ENCODE peak calls at places on chromosomes 13 and 19, in nine cellular contexts. One of them, this sample, is unnamed.

GRCh38 chr13:113216165-113217056 is 7.0 kb downstream of the CUL4A start:
- DNase-seq in GM23338: peak; percentile 70
- DNase-seq in spleen: peak; percentile 29
- DNase-seq in transverse colon: peak; percentile 26
- DNase-seq in stomach: peak; percentile 60
- DNase-seq in GM12878: no peak
- DNase-seq in GM12891: no peak
- DNase-seq in suprapubic skin: no peak
- DNase-seq in GM12892: no peak
- DNase-seq in this sample: peak; percentile 56

GRCh38 chr13:28568286-28568685 is 73.4 kb upstream of the FLT1 start:
- DNase-seq in suprapubic skin: no peak
- DNase-seq in GM12878: no peak
- DNase-seq in GM23338: no peak
- DNase-seq in spleen: no peak
- DNase-seq in stomach: peak; percentile 54
- DNase-seq in GM12892: no peak
- DNase-seq in transverse colon: peak; percentile 36
- DNase-seq in GM12891: no peak
- DNase-seq in this sample: no peak

GRCh38 chr19:46945668-46946067 is 74.0 kb upstream of the NPAS1 start:
- DNase-seq in GM12892: no peak
- DNase-seq in GM12891: no peak
- DNase-seq in spleen: no peak
- DNase-seq in stomach: no peak
- DNase-seq in suprapubic skin: no peak
- DNase-seq in GM12878: no peak
- DNase-seq in transverse colon: no peak
- DNase-seq in GM23338: no peak
- DNase-seq in this sample: no peak

GRCh38 chr19:11685676-11686650 is 52.8 kb downstream of the ZNF823 start:
- DNase-seq in GM12892: no peak
- DNase-seq in GM12891: no peak
- DNase-seq in stomach: no peak
- DNase-seq in suprapubic skin: no peak
- DNase-seq in GM12878: no peak
- DNase-seq in spleen: no peak
- DNase-seq in transverse colon: no peak
- DNase-seq in GM23338: no peak
- DNase-seq in this sample: no peak

GRCh38 chr19:22610121-22610520 is 24.0 kb upstream of the ZNF492 start:
- DNase-seq in GM12878: no peak
- DNase-seq in stomach: no peak
- DNase-seq in spleen: no peak
- DNase-seq in transverse colon: no peak
- DNase-seq in GM23338: no peak
- DNase-seq in GM12892: no peak
- DNase-seq in GM12891: no peak
- DNase-seq in suprapubic skin: peak; percentile 21
- DNase-seq in this sample: no peak

GRCh38 chr19:30272554-30272953 is 99.6 kb upstream of the ZNF536 start:
- DNase-seq in GM12891: no peak
- DNase-seq in transverse colon: no peak
- DNase-seq in GM23338: no peak
- DNase-seq in spleen: no peak
- DNase-seq in stomach: no peak
- DNase-seq in GM12878: no peak
- DNase-seq in suprapubic skin: no peak
- DNase-seq in GM12892: no peak
- DNase-seq in this sample: no peak

GRCh38 chr13:101231751-101232428 is 184.4 kb downstream of the NALCN start:
- DNase-seq in GM12892: no peak
- DNase-seq in transverse colon: no peak
- DNase-seq in GM23338: no peak
- DNase-seq in GM12891: no peak
- DNase-seq in suprapubic skin: no peak
- DNase-seq in spleen: no peak
- DNase-seq in stomach: no peak
- DNase-seq in GM12878: no peak
- DNase-seq in this sample: no peak

GRCh38 chr19:51346742-51347141 is 4.8 kb upstream of the VSIG10L start:
- DNase-seq in GM12892: no peak
- DNase-seq in spleen: no peak
- DNase-seq in stomach: no peak
- DNase-seq in suprapubic skin: no peak
- DNase-seq in GM12878: no peak
- DNase-seq in GM23338: no peak
- DNase-seq in GM12891: no peak
- DNase-seq in transverse colon: no peak
- DNase-seq in this sample: no peak

GRCh38 chr19:31387662-31388175 is 38.5 kb upstream of the TSHZ3 start:
- DNase-seq in spleen: no peak
- DNase-seq in transverse colon: no peak
- DNase-seq in GM12891: no peak
- DNase-seq in GM23338: no peak
- DNase-seq in suprapubic skin: no peak
- DNase-seq in stomach: no peak
- DNase-seq in GM12878: no peak
- DNase-seq in GM12892: no peak
- DNase-seq in this sample: no peak

GRCh38 chr13:44257806-44258205 is 115.8 kb upstream of the SERP2 start:
- DNase-seq in GM12892: no peak
- DNase-seq in suprapubic skin: no peak
- DNase-seq in GM12891: no peak
- DNase-seq in transverse colon: no peak
- DNase-seq in GM12878: no peak
- DNase-seq in spleen: no peak
- DNase-seq in stomach: no peak
- DNase-seq in GM23338: no peak
- DNase-seq in this sample: no peak

GRCh38 chr13:32840840-32841713 is 175.1 kb upstream of the KL start:
- DNase-seq in GM12891: peak; percentile 12
- DNase-seq in GM23338: no peak
- DNase-seq in spleen: no peak
- DNase-seq in GM12892: peak; percentile 14
- DNase-seq in stomach: peak; percentile 30
- DNase-seq in GM12878: peak; percentile 70
- DNase-seq in transverse colon: no peak
- DNase-seq in suprapubic skin: no peak
- DNase-seq in this sample: no peak

GRCh38 chr13:87287721-87288120 is 383.4 kb upstream of the SLITRK5 start:
- DNase-seq in GM12878: no peak
- DNase-seq in stomach: no peak
- DNase-seq in GM12891: no peak
- DNase-seq in GM12892: no peak
- DNase-seq in suprapubic skin: no peak
- DNase-seq in spleen: no peak
- DNase-seq in transverse colon: no peak
- DNase-seq in GM23338: no peak
- DNase-seq in this sample: no peak

GRCh38 chr13:29497137-29497654 is 98.3 kb downstream of the SLC7A1 start:
- DNase-seq in GM12891: no peak
- DNase-seq in spleen: peak; percentile 73
- DNase-seq in GM12878: no peak
- DNase-seq in GM12892: no peak
- DNase-seq in suprapubic skin: no peak
- DNase-seq in transverse colon: peak; percentile 30
- DNase-seq in GM23338: no peak
- DNase-seq in stomach: no peak
- DNase-seq in this sample: no peak

GRCh38 chr13:40550130-40550529 is 116.3 kb downstream of the FOXO1 start:
- DNase-seq in suprapubic skin: no peak
- DNase-seq in GM23338: no peak
- DNase-seq in GM12892: no peak
- DNase-seq in GM12891: no peak
- DNase-seq in spleen: no peak
- DNase-seq in stomach: no peak
- DNase-seq in GM12878: no peak
- DNase-seq in transverse colon: no peak
- DNase-seq in this sample: no peak

GRCh38 chr13:91141619-91142061 is 205.8 kb upstream of the MIR17HG start:
- DNase-seq in GM12878: no peak
- DNase-seq in suprapubic skin: no peak
- DNase-seq in GM12892: no peak
- DNase-seq in transverse colon: no peak
- DNase-seq in GM12891: no peak
- DNase-seq in spleen: no peak
- DNase-seq in stomach: no peak
- DNase-seq in GM23338: no peak
- DNase-seq in this sample: no peak

GRCh38 chr19:41545547-41545946 is 30.4 kb upstream of the CEACAM21 start:
- DNase-seq in GM23338: no peak
- DNase-seq in stomach: no peak
- DNase-seq in spleen: no peak
- DNase-seq in transverse colon: no peak
- DNase-seq in GM12892: no peak
- DNase-seq in GM12891: no peak
- DNase-seq in GM12878: no peak
- DNase-seq in suprapubic skin: no peak
- DNase-seq in this sample: no peak

GRCh38 chr19:5993516-5994406 is 15.8 kb upstream of the RANBP3 start:
- DNase-seq in GM12892: no peak
- DNase-seq in transverse colon: no peak
- DNase-seq in GM12891: no peak
- DNase-seq in suprapubic skin: no peak
- DNase-seq in spleen: peak; percentile 85
- DNase-seq in stomach: peak; percentile 46
- DNase-seq in GM12878: no peak
- DNase-seq in GM23338: no peak
- DNase-seq in this sample: no peak

GRCh38 chr19:55461974-55462628 is 659 bp upstream of the ISOC2 start:
- DNase-seq in spleen: no peak
- DNase-seq in GM12878: no peak
- DNase-seq in transverse colon: no peak
- DNase-seq in suprapubic skin: no peak
- DNase-seq in GM12892: no peak
- DNase-seq in GM23338: no peak
- DNase-seq in GM12891: no peak
- DNase-seq in stomach: no peak
- DNase-seq in this sample: no peak
- TF ChIP-seq POLR2AphosphoS5 in spleen: peak; percentile 70
- TF ChIP-seq POLR2AphosphoS5 in GM12878: no peak
- TF ChIP-seq POLR2AphosphoS5 in transverse colon: peak; percentile 10
- TF ChIP-seq POLR2AphosphoS5 in suprapubic skin: no peak
- TF ChIP-seq POLR2AphosphoS5 in GM12892: no peak
- TF ChIP-seq POLR2AphosphoS5 in GM23338: no peak
- TF ChIP-seq POLR2AphosphoS5 in GM12891: no peak
- TF ChIP-seq POLR2AphosphoS5 in stomach: peak; percentile 52
- TF ChIP-seq POLR2AphosphoS5 in this sample: peak; percentile 52

GRCh38 chr19:4979211-4979807 is 10.4 kb downstream of the KDM4B start:
- DNase-seq in stomach: no peak
- DNase-seq in transverse colon: no peak
- DNase-seq in suprapubic skin: no peak
- DNase-seq in GM12892: no peak
- DNase-seq in spleen: no peak
- DNase-seq in GM23338: no peak
- DNase-seq in GM12878: no peak
- DNase-seq in GM12891: no peak
- DNase-seq in this sample: no peak

GRCh38 chr19:4974855-4975469 is 6.0 kb downstream of the KDM4B start:
- DNase-seq in GM12878: no peak
- DNase-seq in stomach: no peak
- DNase-seq in transverse colon: no peak
- DNase-seq in suprapubic skin: no peak
- DNase-seq in GM12891: no peak
- DNase-seq in GM23338: no peak
- DNase-seq in spleen: no peak
- DNase-seq in GM12892: no peak
- DNase-seq in this sample: no peak

GRCh38 chr19:4980087-4980486 is 11.2 kb downstream of the KDM4B start:
- DNase-seq in stomach: no peak
- DNase-seq in GM12891: no peak
- DNase-seq in GM23338: no peak
- DNase-seq in spleen: no peak
- DNase-seq in transverse colon: no peak
- DNase-seq in suprapubic skin: no peak
- DNase-seq in GM12878: no peak
- DNase-seq in GM12892: no peak
- DNase-seq in this sample: no peak

GRCh38 chr19:4976412-4977298 is 7.7 kb downstream of the KDM4B start:
- DNase-seq in suprapubic skin: peak; percentile 91
- DNase-seq in GM23338: peak; percentile 85
- DNase-seq in GM12878: no peak
- DNase-seq in GM12892: no peak
- DNase-seq in transverse colon: peak; percentile 66
- DNase-seq in GM12891: no peak
- DNase-seq in spleen: peak; percentile 90
- DNase-seq in stomach: peak; percentile 53
- DNase-seq in this sample: no peak

GRCh38 chr19:4977299-4978174 is 8.6 kb downstream of the KDM4B start:
- DNase-seq in GM23338: no peak
- DNase-seq in GM12892: no peak
- DNase-seq in transverse colon: peak; percentile 37
- DNase-seq in spleen: no peak
- DNase-seq in GM12878: no peak
- DNase-seq in stomach: peak; percentile 34
- DNase-seq in GM12891: no peak
- DNase-seq in suprapubic skin: no peak
- DNase-seq in this sample: no peak
- TF ChIP-seq POLR2AphosphoS5 in GM23338: no peak
- TF ChIP-seq POLR2AphosphoS5 in GM12892: no peak
- TF ChIP-seq POLR2AphosphoS5 in transverse colon: peak; percentile 57
- TF ChIP-seq POLR2AphosphoS5 in spleen: no peak
- TF ChIP-seq POLR2AphosphoS5 in GM12878: no peak
- TF ChIP-seq POLR2AphosphoS5 in stomach: peak; percentile 39
- TF ChIP-seq POLR2AphosphoS5 in GM12891: no peak
- TF ChIP-seq POLR2AphosphoS5 in suprapubic skin: no peak
- TF ChIP-seq POLR2AphosphoS5 in this sample: no peak

GRCh38 chr19:38320969-38321339 is 1.3 kb downstream of the KCNK6 start:
- DNase-seq in GM12891: no peak
- DNase-seq in GM12878: no peak
- DNase-seq in suprapubic skin: no peak
- DNase-seq in GM12892: no peak
- DNase-seq in transverse colon: no peak
- DNase-seq in spleen: no peak
- DNase-seq in stomach: no peak
- DNase-seq in GM23338: no peak
- DNase-seq in this sample: no peak
- TF ChIP-seq POLR2AphosphoS5 in GM12891: no peak
- TF ChIP-seq POLR2AphosphoS5 in GM12878: no peak
- TF ChIP-seq POLR2AphosphoS5 in suprapubic skin: no peak
- TF ChIP-seq POLR2AphosphoS5 in GM12892: no peak
- TF ChIP-seq POLR2AphosphoS5 in transverse colon: no peak
- TF ChIP-seq POLR2AphosphoS5 in spleen: no peak
- TF ChIP-seq POLR2AphosphoS5 in stomach: no peak
- TF ChIP-seq POLR2AphosphoS5 in GM23338: no peak
- TF ChIP-seq POLR2AphosphoS5 in this sample: no peak

DNA sequence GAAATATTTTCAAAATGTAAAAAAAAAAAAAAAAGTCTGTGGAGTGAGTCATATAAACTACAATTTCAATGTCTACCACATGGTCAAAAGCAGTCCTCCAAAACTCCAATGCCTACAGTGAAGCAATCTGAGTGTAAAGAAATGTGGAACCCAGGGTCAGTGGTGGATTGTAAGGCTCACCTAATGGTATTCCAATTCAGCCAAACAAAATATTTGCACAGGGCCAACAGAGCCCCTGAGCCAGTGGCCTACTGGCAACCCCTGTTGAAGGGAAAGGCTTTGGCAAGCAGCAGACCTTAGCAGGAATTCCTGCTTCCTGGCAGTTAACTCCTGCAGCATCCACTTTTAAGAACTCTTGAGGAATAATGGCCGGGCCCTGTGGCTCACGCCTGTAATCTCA is 3.4 kb downstream of the DNMT1 start:
- DNase-seq in GM12891: no peak
- DNase-seq in spleen: no peak
- DNase-seq in GM12878: no peak
- DNase-seq in GM23338: no peak
- DNase-seq in stomach: peak; percentile 76
- DNase-seq in transverse colon: no peak
- DNase-seq in suprapubic skin: no peak
- DNase-seq in GM12892: no peak
- DNase-seq in this sample: no peak
- TF ChIP-seq POLR2AphosphoS5 in GM12891: no peak
- TF ChIP-seq POLR2AphosphoS5 in spleen: no peak
- TF ChIP-seq POLR2AphosphoS5 in GM12878: no peak
- TF ChIP-seq POLR2AphosphoS5 in GM23338: no peak
- TF ChIP-seq POLR2AphosphoS5 in stomach: no peak
- TF ChIP-seq POLR2AphosphoS5 in transverse colon: no peak
- TF ChIP-seq POLR2AphosphoS5 in suprapubic skin: no peak
- TF ChIP-seq POLR2AphosphoS5 in GM12892: no peak
- TF ChIP-seq POLR2AphosphoS5 in this sample: no peak